ENCODE peak calls at places on chromosomes 6 and 20, in six cellular contexts. B, D, Z, J, K and G are unnamed samples.
A peak's percentile ranks its signal among the peaks of the same experiment; 100 is the strongest.

GRCh38 chr20:6882911-6883310 is 115.4 kb downstream of the BMP2 start:
- DNase-seq in Z (no peak), J (no peak), D (no peak), K (no peak), B (no peak), G (no peak)

GRCh38 chr6:83474309-83474708 is 38.0 kb upstream of the PRSS35 start:
- DNase-seq in K (no peak), D (no peak), J (no peak), Z (no peak), B (no peak), G (no peak)

GRCh38 chr20:58238490-58238889 is 10.0 kb upstream of the ANKRD60 start:
- DNase-seq in K (no peak), D (no peak), B (no peak), Z (no peak), J (no peak), G (no peak)

GRCh38 chr20:63290677-63291472 is 2.1 kb upstream of the COL20A1 start:
- DNase-seq in D (peak; percentile 33), Z (peak; percentile 68), J (peak; percentile 41), K (no peak), B (peak; percentile 92), G (peak; percentile 95)

GRCh38 chr6:169425628-169426370 is 172.2 kb upstream of the THBS2 start:
- DNase-seq in D (no peak), K (no peak), J (no peak), Z (no peak), B (no peak), G (no peak)

GRCh38 chr20:38657390-38657789 is 55.8 kb downstream of the ARHGAP40 start:
- DNase-seq in K (no peak), J (peak; percentile 34), D (no peak), B (no peak), Z (no peak), G (no peak)

GRCh38 chr6:37624606-37625574 is 72.8 kb downstream of the MDGA1 start:
- DNase-seq in B (no peak), K (no peak), D (no peak), J (no peak), Z (no peak), G (no peak)

GRCh38 chr20:46088409-46089075 is 1.2 kb downstream of the NCOA5 start:
- DNase-seq in K (no peak), J (peak; percentile 63), Z (peak; percentile 40), D (no peak), B (no peak), G (no peak)

GRCh38 chr6:75281643-75282042 is 2.9 kb downstream of the TMEM30A start:
- DNase-seq in Z (no peak), K (no peak), B (no peak), J (no peak), D (no peak), G (no peak)

GRCh38 chr6:11460001-11460668 is 77.4 kb upstream of the TMEM170B start:
- DNase-seq in J (no peak), D (no peak), K (peak; percentile 75), B (no peak), Z (no peak), G (no peak)

DNA sequence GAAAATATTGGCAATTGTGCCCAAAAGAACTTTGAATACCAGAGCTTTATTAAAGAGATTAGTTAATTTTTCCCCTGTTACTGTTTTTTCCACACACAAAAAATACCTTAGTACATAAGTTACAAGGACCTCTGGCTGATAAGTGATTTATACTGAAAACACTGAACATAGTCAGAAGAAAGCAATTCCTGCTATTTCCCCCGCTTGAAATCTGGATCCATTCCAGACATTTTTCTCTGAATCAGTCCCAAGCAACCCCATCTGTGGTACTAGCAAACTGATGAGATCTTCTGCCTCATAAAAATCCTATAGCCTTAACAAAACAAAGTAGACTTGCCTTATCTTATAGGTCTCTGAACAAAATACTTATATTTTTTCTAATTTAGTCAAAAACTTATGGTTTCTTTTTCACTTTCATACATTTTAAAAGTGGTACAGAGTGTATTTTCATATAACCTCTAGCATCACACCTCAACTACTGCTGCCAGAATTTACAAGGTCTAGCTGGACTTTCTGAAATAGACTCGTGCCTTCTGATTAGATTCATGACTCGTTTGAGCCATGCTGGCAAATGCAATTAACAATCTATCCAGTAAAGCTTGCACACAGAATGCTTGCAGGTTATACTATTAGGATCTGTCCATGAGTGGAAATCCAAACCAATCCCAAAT is 111.9 kb downstream of the TBX18 start:
- DNase-seq in Z (no peak), B (no peak), D (no peak), J (no peak), K (no peak), G (no peak)
- TF ChIP-seq TAF1 in Z (no peak), B (no peak), D (no peak), J (no peak), K (no peak), G (no peak)

DNA sequence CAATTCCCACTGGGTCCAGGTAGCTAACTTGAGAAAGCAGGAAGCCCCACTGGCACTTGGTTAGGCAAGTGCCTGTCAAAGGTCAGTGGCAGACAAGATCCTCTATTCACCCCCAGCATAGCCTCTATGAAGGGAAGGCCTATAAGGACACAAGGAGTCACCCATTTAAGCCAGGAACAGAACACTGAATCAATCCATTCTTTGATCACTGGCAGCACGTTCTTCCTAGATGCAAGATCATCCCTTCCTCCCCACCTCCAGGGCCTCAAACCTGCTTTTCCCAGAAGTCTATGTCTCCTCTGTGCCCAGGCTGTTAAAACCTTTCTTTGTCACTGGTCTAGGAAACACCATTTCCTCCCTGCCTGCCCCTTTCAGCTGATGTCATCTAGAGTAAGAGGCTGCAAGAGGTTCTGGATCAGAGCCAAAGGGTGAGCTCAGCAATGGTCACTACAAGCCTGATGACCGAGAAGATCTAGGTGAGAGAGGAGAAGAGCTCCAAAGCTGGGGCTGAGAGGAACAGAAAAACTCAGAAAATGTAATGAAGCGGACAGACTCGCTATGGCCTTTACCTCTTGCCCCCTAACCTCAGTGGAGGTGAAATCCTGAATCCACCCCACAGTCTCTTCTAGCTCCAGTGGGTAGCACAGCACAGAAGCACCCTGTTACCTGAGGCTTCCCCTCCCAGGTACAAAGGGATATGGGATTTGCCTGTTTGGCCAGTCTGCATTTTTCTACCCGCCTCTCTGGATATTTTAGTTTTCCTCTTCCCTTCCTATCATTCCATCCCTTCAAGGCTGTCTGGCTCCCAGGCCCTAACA is 1.8 kb downstream of the GTPBP2 start:
- DNase-seq in D (no peak), J (peak; percentile 89), Z (peak; percentile 98), B (no peak), K (peak; percentile 23), G (no peak)
- TF ChIP-seq POLR2A in D (no peak), J (no peak), Z (peak; percentile 81), B (peak; percentile 40), K (no peak), G (no peak)

GRCh38 chr20:25540273-25540672 is 45.1 kb downstream of the NINL start:
- DNase-seq in K (no peak), D (no peak), Z (peak; percentile 34), J (no peak), B (no peak), G (peak; percentile 31)
- TF ChIP-seq POLR2AphosphoS5 in K (no peak), D (no peak), Z (no peak), J (no peak), B (no peak), G (no peak)

GRCh38 chr6:142681099-142681498 is 263.9 kb downstream of the HIVEP2 start:
- DNase-seq in Z (no peak), B (no peak), K (no peak), J (no peak), D (no peak), G (no peak)
- TF ChIP-seq TAF1 in Z (no peak), B (no peak), K (no peak), J (no peak), D (no peak), G (no peak)